ENCODE peak calls at places on chromosomes 2 and 18, in six cellular contexts. C is testis; P is CD4-positive, CD25-positive, alpha-beta regulatory T cell; H is tibial artery; B is heart right ventricle; W is hepatocyte. J is an unnamed sample. For H3K9me3, the result is how much of the 10 kb centered on the place peaks cover.

GRCh38 chr18:45889419-45890059 is 64.1 kb downstream of the SIGLEC15 start:
- DNase-seq in C (no peak), P (no peak), H (no peak), B (no peak), W (no peak), J (no peak)

GRCh38 chr2:20429528-20429927 is 17.3 kb upstream of the RHOB start:
- DNase-seq in C (no peak), P (no peak), H (peak), B (no peak), W (no peak), J (no peak)

GRCh38 chr18:23058746-23059440 is 76.4 kb upstream of the CABLES1 start:
- DNase-seq in C (no peak), P (no peak), H (no peak), B (no peak), W (no peak), J (no peak)

GRCh38 chr2:61763605-61764034 is 90.2 kb downstream of the FAM161A start:
- DNase-seq in C (peak), P (no peak), H (peak), B (peak), W (peak), J (no peak)

GRCh38 chr2:23915327-23915726 is 11.6 kb downstream of the ATAD2B start:
- DNase-seq in C (no peak), P (no peak), H (no peak), B (no peak), W (no peak), J (no peak)

GRCh38 chr2:167190053-167190452 is 301.8 kb downstream of the XIRP2 start:
- DNase-seq in C (no peak), P (no peak), H (peak), B (no peak), W (no peak), J (no peak)

GRCh38 chr18:62183578-62184195 is 3.2 kb downstream of the PIGN start:
- DNase-seq in C (peak), P (peak), H (no peak), B (no peak), W (peak), J (peak)

GRCh38 chr2:79960726-79961049 is 343.9 kb downstream of the LRRTM1 start:
- DNase-seq in C (no peak), P (no peak), H (no peak), B (no peak), W (no peak), J (no peak)

GRCh38 chr2:226556050-226556449 is 243.6 kb downstream of the IRS1 start:
- DNase-seq in C (no peak), P (no peak), H (no peak), B (no peak), W (no peak), J (no peak)

GRCh38 chr2:25251461-25252273 is 83.3 kb upstream of the POMC start:
- DNase-seq in C (peak), P (peak), H (peak), B (peak), W (peak), J (peak)

GRCh38 chr2:150487537-150488429 is at the start of gene RND3:
- DNase-seq in C (peak), P (no peak), H (peak), B (peak), W (peak), J (peak)

GRCh38 chr18:26956894-26957293 is 91.4 kb upstream of the AQP4 start:
- DNase-seq in C (no peak), P (no peak), H (no peak), B (no peak), W (no peak), J (peak)

GRCh38 chr18:3620146-3621119 is 170.5 kb downstream of the TGIF1 start:
- DNase-seq in C (no peak), P (no peak), H (no peak), B (no peak), W (peak), J (peak)

GRCh38 chr2:26846881-26847662 is 860 bp upstream of the DPYSL5 start:
- DNase-seq in C (no peak), P (no peak), H (no peak), B (peak), W (peak), J (no peak)

GRCh38 chr2:167186465-167186864 is 298.2 kb downstream of the XIRP2 start:
- DNase-seq in C (no peak), P (no peak), H (no peak), B (no peak), W (no peak), J (no peak)

GRCh38 chr2:10375570-10376266 is 72.4 kb downstream of the ODC1 start:
- DNase-seq in C (no peak), P (no peak), H (no peak), B (no peak), W (no peak), J (no peak)

GRCh38 chr18:32840962-32841361 is 68.1 kb upstream of the KLHL14 start:
- DNase-seq in C (no peak), P (no peak), H (no peak), B (no peak), W (no peak), J (no peak)

GRCh38 chr2:46697830-46698323 is 217.7 kb downstream of the MCFD2 start:
- DNase-seq in C (no peak), P (no peak), H (peak), B (no peak), W (peak), J (peak)

GRCh38 chr18:43113220-43113895 is 2.1 kb downstream of the RIT2 start:
- DNase-seq in C (no peak), P (no peak), H (no peak), B (no peak), W (no peak), J (no peak)

GRCh38 chr2:69559696-69560482 is 83.7 kb downstream of the AAK1 start:
- DNase-seq in C (peak), P (no peak), H (no peak), B (no peak), W (peak), J (peak)

GRCh38 chr2:211473116-211473515 is 916.7 kb downstream of the CPS1 start:
- DNase-seq in C (no peak), P (no peak), H (no peak), B (no peak), W (no peak), J (no peak)

GRCh38 chr2:101396352-101396717 is 9.0 kb upstream of the CREG2 start:
- DNase-seq in C (no peak), P (no peak), H (no peak), B (no peak), W (peak), J (no peak)

GRCh38 chr18:5966514-5966913 is 71.2 kb upstream of the TMEM200C start:
- DNase-seq in C (no peak), P (no peak), H (no peak), B (no peak), W (peak), J (no peak)

GRCh38 chr2:217835931-217836881 is 166.6 kb downstream of the TNS1 start:
- DNase-seq in C (no peak), P (no peak), H (peak), B (peak), W (peak), J (peak)

GRCh38 chr2:234679766-234680687 is 183.1 kb upstream of the ARL4C start:
- DNase-seq in C (no peak), P (no peak), H (peak), B (peak), W (peak), J (peak)

GRCh38 chr18:32922951-32923430 is 150.2 kb upstream of the KLHL14 start:
- DNase-seq in C (no peak), P (no peak), H (no peak), B (no peak), W (no peak), J (no peak)

GRCh38 chr2:130854301-130854700 is 17.6 kb downstream of the ARHGEF4 start:
- DNase-seq in C (no peak), P (no peak), H (no peak), B (no peak), W (no peak), J (no peak)

GRCh38 chr2:196987654-196988364 is 61.3 kb upstream of the PGAP1 start:
- DNase-seq in C (peak), P (no peak), H (no peak), B (no peak), W (peak), J (no peak)

GRCh38 chr18:26406294-26406693 is 142.1 kb downstream of the KCTD1 start:
- DNase-seq in C (no peak), P (no peak), H (no peak), B (no peak), W (no peak), J (no peak)

GRCh38 chr18:13235326-13235937 is 16.9 kb downstream of the LDLRAD4 start:
- DNase-seq in C (no peak), P (no peak), H (peak), B (no peak), W (no peak), J (peak)

GRCh38 chr2:132416080-132416911 is at the start of gene GPR39:
- DNase-seq in C (peak), P (no peak), H (peak), B (peak), W (peak), J (peak)

GRCh38 chr2:44972771-44973535 is 31.5 kb downstream of the SIX3 start:
- DNase-seq in C (no peak), P (no peak), H (no peak), B (no peak), W (no peak), J (peak)

GRCh38 chr2:15042824-15043223 is 410.3 kb downstream of the LRATD1 start:
- DNase-seq in C (no peak), P (no peak), H (no peak), B (no peak), W (peak), J (no peak)

GRCh38 chr2:239139101-239139500 is 261.7 kb downstream of the HDAC4 start:
- DNase-seq in C (no peak), P (no peak), H (no peak), B (no peak), W (no peak), J (no peak)

GRCh38 chr2:241809383-241810303 is 650 bp downstream of the NEU4 start:
- DNase-seq in C (no peak), P (no peak), H (peak), B (no peak), W (no peak), J (peak)

GRCh38 chr2:228535396-228535795 is 353.9 kb upstream of the SPHKAP start:
- DNase-seq in C (no peak), P (no peak), H (no peak), B (no peak), W (no peak), J (no peak)
- H3K9me3 ChIP-seq in C (under half), P (under half), H (under half), B (under half), W (under half), J (half or more)

DNA sequence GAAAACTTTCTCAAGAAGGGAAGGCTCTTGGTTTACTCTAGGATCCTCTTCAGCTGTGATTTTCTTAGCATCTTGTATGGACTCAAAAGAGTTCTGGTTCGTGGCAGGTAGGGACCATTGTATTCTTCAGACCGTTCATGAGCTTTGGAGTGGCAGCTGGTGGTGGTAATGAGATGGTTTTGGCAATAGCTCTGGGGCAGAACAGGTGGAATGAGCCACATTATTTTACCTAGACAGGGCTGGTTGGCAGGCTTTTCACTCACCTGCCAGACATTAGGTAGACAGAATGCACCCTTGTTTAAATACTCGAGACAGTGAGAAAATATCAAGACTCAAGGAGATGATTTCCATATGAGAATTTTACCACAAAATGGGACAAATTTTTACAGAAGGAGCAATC is 26.2 kb upstream of the MGAT5 start:
- DNase-seq in C (no peak), P (no peak), H (no peak), B (no peak), W (no peak), J (no peak)
- H3K9me3 ChIP-seq in C (under half), P (under half), H (under half), B (under half), W (under half), J (under half)

DNA sequence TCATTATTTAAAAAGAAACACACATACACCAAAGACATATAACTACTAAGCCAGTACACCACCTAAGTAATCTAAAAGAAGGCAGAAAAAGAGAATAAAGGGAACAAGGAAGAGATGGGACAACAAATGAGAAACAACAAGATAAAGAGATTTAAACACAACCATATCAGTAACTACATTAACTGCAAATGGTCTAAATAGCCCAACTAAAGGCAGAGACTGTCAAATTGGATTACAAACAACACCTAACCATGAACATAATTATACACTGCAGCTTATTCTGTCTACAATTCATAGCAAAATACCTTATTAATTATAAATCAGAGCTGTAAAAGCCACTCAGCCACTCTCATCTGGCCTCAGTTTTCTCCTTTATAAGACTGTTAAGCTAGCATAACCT is 15.0 kb downstream of the PPP4R1 start:
- DNase-seq in C (no peak), P (no peak), H (no peak), B (no peak), W (no peak), J (no peak)
- H3K9me3 ChIP-seq in C (under half), P (under half), H (under half), B (under half), W (under half), J (under half)

GRCh38 chr2:121611730-121612705 is 37.2 kb downstream of the CLASP1 start:
- DNase-seq in C (no peak), P (no peak), H (no peak), B (no peak), W (no peak), J (no peak)
- H3K9me3 ChIP-seq in C (under half), P (under half), H (under half), B (under half), W (under half), J (under half)

DNA sequence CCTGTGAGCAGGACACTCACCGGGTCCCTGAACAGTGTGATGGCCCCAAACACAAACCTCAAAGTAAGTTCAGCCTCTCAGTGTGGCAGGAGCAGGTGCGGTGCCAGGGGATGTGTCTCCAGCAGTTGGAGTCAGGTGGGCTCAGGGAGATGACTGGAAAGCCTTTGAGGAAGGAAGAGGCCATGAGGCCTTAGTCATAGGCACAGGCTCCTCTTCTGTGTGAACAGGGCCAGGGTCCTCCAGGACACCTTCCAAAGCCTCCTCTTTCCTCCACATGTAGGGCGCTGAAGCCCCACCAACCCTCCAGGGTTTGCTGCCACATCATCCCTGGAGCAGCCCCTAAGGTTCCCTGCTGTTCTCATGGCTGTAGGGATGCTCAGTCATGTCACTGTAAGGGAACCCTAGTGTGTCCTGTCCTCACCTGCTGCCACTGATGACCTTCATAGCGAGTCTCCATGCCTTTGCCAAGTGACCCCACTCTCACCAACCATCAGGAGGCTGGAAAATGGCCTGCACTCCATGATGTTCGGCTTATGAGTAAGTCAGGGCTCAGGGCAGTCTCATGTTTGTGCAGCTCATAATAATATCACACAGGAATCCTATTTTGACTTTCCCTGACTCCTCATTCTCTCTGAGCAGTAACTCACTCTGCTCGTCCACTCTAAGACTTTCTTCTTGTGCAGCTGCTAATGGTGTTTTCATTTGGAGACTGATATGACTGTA is 1152.9 kb downstream of the RPIA start:
- DNase-seq in C (no peak), P (no peak), H (no peak), B (no peak), W (no peak), J (no peak)
- H3K9me3 ChIP-seq in C (under half), P (under half), H (under half), B (under half), W (under half), J (half or more)

GRCh38 chr18:72336786-72337185 is 207.4 kb downstream of the CBLN2 start:
- DNase-seq in C (no peak), P (no peak), H (no peak), B (no peak), W (no peak), J (no peak)
- H3K9me3 ChIP-seq in C (under half), P (under half), H (under half), B (under half), W (under half), J (under half)

J was measured in endodermal cell.